ENCODE peak calls at places on chromosomes 11 and 22, in ten cellular contexts. Z is sigmoid colon; K is G401; M is brain pericyte; T is stimulated activated CD4-positive, alpha-beta T cell treated with anti-CD3 and anti-CD28 coated beads, Interleukin-2, amount 100 ng/mL, for 48 hours; U is ovary; J is head of caudate nucleus; D is SK-N-SH; Y is right lobe of liver; C is SK-N-MC. B is an unnamed sample.

GRCh38 chr11:17135934-17136683 is 58.6 kb upstream of the RPS13 start:
- DNase-seq in M (no peak), Z (no peak), T (no peak), K (no peak), C (peak), D (no peak), J (no peak), Y (no peak), U (no peak), B (no peak)

GRCh38 chr22:36816635-36817428 is at the start of gene PVALB:
- DNase-seq in Z (no peak), D (peak), T (no peak), U (peak), Y (no peak), K (no peak), J (no peak), C (no peak), M (no peak), B (no peak)

GRCh38 chr22:23110922-23111527 is 30.8 kb downstream of the RSPH14 start:
- DNase-seq in K (peak), D (no peak), C (no peak), T (no peak), U (no peak), Y (no peak), J (peak), M (no peak), Z (no peak), B (no peak)

GRCh38 chr22:46162771-46163170 is 12.4 kb downstream of the PPARA start:
- DNase-seq in Y (peak), K (no peak), M (no peak), J (no peak), T (no peak), U (peak), C (no peak), Z (no peak), D (no peak), B (no peak)

GRCh38 chr11:125348704-125349635 is 147.1 kb downstream of the FEZ1 start:
- DNase-seq in K (peak), T (peak), Y (peak), Z (peak), M (no peak), D (peak), U (peak), J (peak), C (no peak), B (no peak)

GRCh38 chr22:46111645-46112306 is 38.5 kb upstream of the PPARA start:
- DNase-seq in Z (no peak), Y (no peak), C (no peak), D (no peak), T (no peak), K (peak), U (peak), J (no peak), M (no peak), B (no peak)

GRCh38 chr11:120285256-120285655 is 39.8 kb upstream of the TLCD5 start:
- DNase-seq in M (no peak), U (no peak), J (no peak), Z (no peak), Y (no peak), K (no peak), C (no peak), T (no peak), D (peak), B (no peak)

GRCh38 chr11:673866-674265 is 21.2 kb downstream of the DEAF1 start:
- DNase-seq in Z (no peak), M (no peak), K (peak), J (no peak), U (no peak), C (no peak), Y (no peak), D (no peak), T (no peak), B (no peak)

GRCh38 chr11:74380746-74381439 is 17.3 kb downstream of the PGM2L1 start:
- DNase-seq in M (no peak), J (no peak), D (no peak), U (no peak), C (no peak), Y (peak), T (no peak), K (no peak), Z (no peak), B (no peak)

GRCh38 chr11:61833478-61833877 is 5.4 kb downstream of the FADS2 start:
- DNase-seq in C (no peak), T (no peak), D (no peak), Z (no peak), U (no peak), K (no peak), J (no peak), Y (no peak), M (no peak), B (no peak)

GRCh38 chr11:121466063-121466794 is 13.5 kb upstream of the SORL1-AS1 start:
- DNase-seq in D (peak), C (no peak), K (no peak), T (peak), Z (peak), J (peak), Y (peak), U (peak), M (no peak), B (no peak)

GRCh38 chr11:12236744-12237101 is 126.3 kb downstream of the MICAL2 start:
- DNase-seq in D (no peak), U (no peak), J (no peak), C (no peak), K (no peak), Z (no peak), Y (no peak), T (no peak), M (no peak), B (no peak)

GRCh38 chr22:50209893-50210292 is 9.1 kb downstream of the SELENOO start:
- DNase-seq in M (no peak), C (no peak), U (peak), Y (peak), J (peak), K (peak), T (peak), D (peak), Z (peak), B (no peak)

GRCh38 chr11:68989936-68990606 is 9.3 kb upstream of the MRGPRD start:
- DNase-seq in M (no peak), C (no peak), K (peak), Z (peak), D (no peak), J (no peak), Y (no peak), U (no peak), T (no peak), B (no peak)

GRCh38 chr11:76974179-76974891 is 59.9 kb upstream of the B3GNT6 start:
- DNase-seq in Z (no peak), T (no peak), J (no peak), U (no peak), D (no peak), C (no peak), M (no peak), K (no peak), Y (no peak), B (no peak)

GRCh38 chr11:101797335-101797734 is 117.5 kb upstream of the CEP126 start:
- DNase-seq in Z (no peak), T (no peak), D (no peak), M (no peak), C (no peak), Y (no peak), J (no peak), U (no peak), K (no peak), B (no peak)

GRCh38 chr11:6745465-6746015 is 26.2 kb downstream of the OR2AG2 start:
- DNase-seq in D (no peak), Z (no peak), T (no peak), J (no peak), M (no peak), C (no peak), U (no peak), K (no peak), Y (no peak), B (no peak)

GRCh38 chr11:20367313-20367948 is 3.9 kb downstream of the HTATIP2 start:
- DNase-seq in J (peak), K (no peak), Z (peak), Y (no peak), T (peak), D (no peak), U (peak), C (no peak), M (peak), B (no peak)

GRCh38 chr22:24434472-24435322 is 7.3 kb downstream of the ADORA2A start:
- DNase-seq in T (peak), Z (peak), U (no peak), J (no peak), Y (peak), C (no peak), K (no peak), M (no peak), D (peak), B (peak)

B was measured in esophagus squamous epithelium.